ENCODE peak calls at places on chromosomes 6 and 20, in nine cellular contexts. L is K562, T is H1, M is breast epithelium, D is upper lobe of left lung, G is prostate gland, J is GM23338, S is stomach, C is transverse colon. H is an unnamed sample.

GRCh38 chr6:2509746-2510145 is 241.0 kb downstream of the MYLK4 start:
- DNase-seq in L (no peak), T (no peak), M (no peak), D (peak), G (no peak), J (no peak), S (no peak), C (no peak), H (no peak)

GRCh38 chr20:23298155-23298554 is 52.4 kb upstream of the NXT1 start:
- DNase-seq in L (no peak), T (no peak), M (no peak), D (no peak), G (no peak), J (no peak), S (no peak), C (no peak), H (no peak)

GRCh38 chr20:13610205-13610604 is 28.5 kb downstream of the TASP1 start:
- DNase-seq in L (peak), T (no peak), M (no peak), D (no peak), G (no peak), J (peak), S (no peak), C (no peak), H (no peak)

GRCh38 chr20:49821381-49821780 is 8.8 kb downstream of the SLC9A8 start:
- DNase-seq in L (no peak), T (no peak), M (no peak), D (no peak), G (no peak), J (no peak), S (no peak), C (no peak), H (no peak)

GRCh38 chr6:159321267-159321666 is 152.1 kb downstream of the FNDC1 start:
- DNase-seq in L (no peak), T (no peak), M (no peak), D (no peak), G (no peak), J (no peak), S (no peak), C (no peak), H (no peak)

GRCh38 chr6:18226451-18226850 is 37.9 kb downstream of the DEK start:
- DNase-seq in L (no peak), T (no peak), M (peak), D (no peak), G (no peak), J (no peak), S (no peak), C (no peak), H (no peak)

GRCh38 chr6:10759312-10759839 is 11.8 kb downstream of the TMEM14B start:
- DNase-seq in L (peak), T (no peak), M (no peak), D (no peak), G (no peak), J (peak), S (no peak), C (no peak), H (peak)

GRCh38 chr6:111763381-111763780 is 109.9 kb downstream of the FYN start:
- DNase-seq in L (no peak), T (no peak), M (no peak), D (no peak), G (no peak), J (no peak), S (no peak), C (no peak), H (no peak)

GRCh38 chr6:23003671-23004598 is 434.6 kb downstream of the HDGFL1 start:
- DNase-seq in L (no peak), T (no peak), M (peak), D (no peak), G (no peak), J (no peak), S (no peak), C (no peak), H (no peak)

GRCh38 chr6:134628154-134628553 is 310.2 kb upstream of the SGK1 start:
- DNase-seq in L (no peak), T (no peak), M (no peak), D (no peak), G (no peak), J (no peak), S (no peak), C (no peak), H (no peak)

GRCh38 chr6:107578642-107579332 is 88.9 kb downstream of the SOBP start:
- DNase-seq in L (no peak), T (no peak), M (no peak), D (no peak), G (no peak), J (peak), S (no peak), C (no peak), H (no peak)

GRCh38 chr20:11895832-11896484 is 21.7 kb upstream of the BTBD3 start:
- DNase-seq in L (no peak), T (no peak), M (no peak), D (no peak), G (no peak), J (no peak), S (no peak), C (no peak), H (no peak)

GRCh38 chr6:149541139-149541538 is 4.7 kb downstream of the PPIL4 start:
- DNase-seq in L (no peak), T (no peak), M (no peak), D (no peak), G (no peak), J (no peak), S (no peak), C (no peak), H (no peak)

GRCh38 chr6:36349240-36349639 is 12.6 kb upstream of the BNIP5 start:
- DNase-seq in L (no peak), T (no peak), M (no peak), D (no peak), G (peak), J (no peak), S (no peak), C (peak), H (no peak)

GRCh38 chr20:13212750-13213149 is 8.3 kb upstream of the ISM1 start:
- DNase-seq in L (no peak), T (no peak), M (no peak), D (no peak), G (no peak), J (no peak), S (no peak), C (no peak), H (no peak)

GRCh38 chr6:69791065-69791471 is 5.7 kb downstream of the LMBRD1 start:
- DNase-seq in L (no peak), T (no peak), M (no peak), D (no peak), G (no peak), J (peak), S (no peak), C (no peak), H (no peak)

GRCh38 chr20:57663681-57664451 is 43.6 kb upstream of the ZBP1 start:
- DNase-seq in L (no peak), T (no peak), M (no peak), D (peak), G (no peak), J (no peak), S (no peak), C (peak), H (no peak)

GRCh38 chr20:37649635-37650244 is 44.1 kb upstream of the CTNNBL1 start:
- DNase-seq in L (no peak), T (no peak), M (no peak), D (peak), G (no peak), J (no peak), S (no peak), C (no peak), H (no peak)

GRCh38 chr6:106318851-106319250 is 6.7 kb downstream of the ATG5 start:
- DNase-seq in L (no peak), T (no peak), M (no peak), D (no peak), G (no peak), J (no peak), S (no peak), C (no peak), H (no peak)

GRCh38 chr20:59170406-59171349 is 7.1 kb downstream of the ZNF831 start:
- DNase-seq in L (no peak), T (no peak), M (no peak), D (no peak), G (no peak), J (no peak), S (peak), C (peak), H (no peak)

GRCh38 chr6:118509009-118509617 is 39.0 kb upstream of the PLN start:
- DNase-seq in L (peak), T (no peak), M (no peak), D (no peak), G (no peak), J (peak), S (no peak), C (no peak), H (no peak)

GRCh38 chr6:130779658-130780033 is 47.6 kb upstream of the SMLR1 start:
- DNase-seq in L (no peak), T (no peak), M (no peak), D (no peak), G (no peak), J (no peak), S (no peak), C (no peak), H (no peak)

GRCh38 chr6:150252714-150253444 is 110.0 kb downstream of the PPP1R14C start:
- DNase-seq in L (peak), T (no peak), M (no peak), D (no peak), G (no peak), J (no peak), S (no peak), C (no peak), H (no peak)

GRCh38 chr20:22492497-22492896 is 91.9 kb downstream of the FOXA2 start:
- DNase-seq in L (no peak), T (no peak), M (no peak), D (no peak), G (no peak), J (no peak), S (no peak), C (no peak), H (no peak)

GRCh38 chr20:1661542-1662299 is 4.1 kb upstream of the SIRPG start:
- DNase-seq in L (no peak), T (no peak), M (no peak), D (no peak), G (no peak), J (no peak), S (no peak), C (no peak), H (no peak)

GRCh38 chr6:25717856-25718740 is 36.4 kb upstream of the SLC17A4 start:
- DNase-seq in L (peak), T (no peak), M (no peak), D (no peak), G (peak), J (peak), S (no peak), C (no peak), H (peak)

GRCh38 chr6:113600556-113601339 is 256.4 kb upstream of the MARCKS start:
- DNase-seq in L (no peak), T (no peak), M (no peak), D (no peak), G (no peak), J (no peak), S (no peak), C (no peak), H (peak)

GRCh38 chr20:49230021-49230420 is 10.8 kb downstream of the DDX27 start:
- DNase-seq in L (peak), T (no peak), M (no peak), D (peak), G (no peak), J (no peak), S (no peak), C (no peak), H (no peak)

GRCh38 chr6:161091972-161092701 is 100.6 kb downstream of the MAP3K4 start:
- DNase-seq in L (no peak), T (no peak), M (no peak), D (no peak), G (no peak), J (no peak), S (no peak), C (no peak), H (no peak)

GRCh38 chr6:144377586-144377985 is 92.5 kb downstream of the UTRN start:
- DNase-seq in L (no peak), T (no peak), M (no peak), D (no peak), G (no peak), J (no peak), S (no peak), C (no peak), H (no peak)

GRCh38 chr6:166650824-166651223 is 23.8 kb upstream of the RPS6KA2 start:
- DNase-seq in L (no peak), T (no peak), M (no peak), D (no peak), G (no peak), J (no peak), S (no peak), C (no peak), H (no peak)

GRCh38 chr6:166647896-166648295 is 20.8 kb upstream of the RPS6KA2 start:
- DNase-seq in L (no peak), T (no peak), M (no peak), D (no peak), G (no peak), J (no peak), S (no peak), C (no peak), H (no peak)

GRCh38 chr6:166651408-166651807 is 24.4 kb upstream of the RPS6KA2 start:
- DNase-seq in L (no peak), T (no peak), M (no peak), D (no peak), G (no peak), J (no peak), S (no peak), C (no peak), H (no peak)

GRCh38 chr6:166646716-166647115 is 19.7 kb upstream of the RPS6KA2 start:
- DNase-seq in L (no peak), T (no peak), M (no peak), D (no peak), G (no peak), J (no peak), S (no peak), C (no peak), H (no peak)

GRCh38 chr6:166650047-166650446 is 23.0 kb upstream of the RPS6KA2 start:
- DNase-seq in L (no peak), T (no peak), M (no peak), D (no peak), G (no peak), J (no peak), S (no peak), C (no peak), H (no peak)
- TF ChIP-seq CTCF in L (no peak), T (no peak), M (no peak), D (no peak), G (no peak), J (no peak), S (no peak), C (no peak), H (no peak)

DNA sequence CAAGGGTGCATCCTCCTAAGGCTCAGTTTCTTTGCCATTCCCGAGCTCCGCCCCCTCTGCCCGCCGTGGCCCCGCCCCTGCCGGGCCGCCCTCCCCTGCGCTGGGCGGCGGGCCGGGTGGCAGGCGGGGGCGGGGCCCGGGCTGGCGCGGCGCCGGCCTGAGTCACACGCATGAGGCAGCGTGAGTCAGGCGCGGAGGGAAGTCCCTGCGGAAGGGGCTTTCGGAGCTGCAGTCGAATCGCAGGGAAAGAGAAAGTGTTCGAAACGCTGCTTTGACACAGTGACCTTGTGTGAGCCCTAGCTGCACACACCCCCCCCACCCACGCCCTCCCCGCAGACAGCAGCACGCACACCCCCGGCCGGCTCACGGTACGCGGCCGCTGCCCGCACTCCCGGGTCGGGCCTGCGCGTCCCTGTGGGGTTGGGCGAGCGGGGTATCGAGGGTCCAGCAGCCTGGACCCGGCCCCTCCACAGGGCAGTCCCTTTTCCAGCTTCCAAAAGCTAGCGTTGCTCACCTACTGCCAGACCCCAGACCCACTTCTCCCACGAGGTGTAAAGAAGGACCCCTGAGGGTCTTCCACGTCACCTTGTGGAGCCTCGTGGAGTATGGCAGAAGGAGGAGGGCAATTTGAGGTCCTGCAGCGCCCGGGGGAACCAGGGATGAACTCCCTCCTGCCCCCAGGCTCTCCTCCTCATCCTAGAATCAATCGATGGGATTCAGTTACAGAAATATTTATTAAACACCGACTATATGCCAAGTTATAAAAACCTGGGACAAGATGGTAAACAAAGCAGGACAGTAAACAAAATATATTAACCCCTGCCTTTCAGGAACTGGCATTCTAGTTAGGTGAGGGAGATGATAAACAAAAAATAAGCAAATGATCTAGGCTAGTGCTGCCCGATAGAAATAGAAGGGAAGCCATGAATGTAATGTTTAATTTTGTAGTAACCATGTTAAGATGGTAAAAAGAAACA is 12.4 kb upstream of the HMGA1 start:
- DNase-seq in L (peak), T (no peak), M (peak), D (peak), G (peak), J (peak), S (peak), C (peak), H (peak)
- TF ChIP-seq POLR2AphosphoS5 in L (peak), T (peak), M (peak), D (peak), G (peak), J (peak), S (peak), C (peak), H (peak)

GRCh38 chr20:63693079-63693974 is 3.1 kb upstream of the TNFRSF6B start:
- DNase-seq in L (no peak), T (no peak), M (no peak), D (no peak), G (no peak), J (no peak), S (no peak), C (no peak), H (no peak)

GRCh38 chr20:63690898-63691710 is 5.3 kb upstream of the TNFRSF6B start:
- DNase-seq in L (no peak), T (no peak), M (no peak), D (peak), G (no peak), J (no peak), S (no peak), C (no peak), H (no peak)

GRCh38 chr20:63691711-63692435 is 4.6 kb upstream of the TNFRSF6B start:
- DNase-seq in L (no peak), T (no peak), M (no peak), D (peak), G (no peak), J (no peak), S (no peak), C (no peak), H (no peak)

GRCh38 chr20:63693975-63694595 is 2.4 kb upstream of the TNFRSF6B start:
- DNase-seq in L (no peak), T (no peak), M (no peak), D (peak), G (no peak), J (no peak), S (no peak), C (no peak), H (no peak)

GRCh38 chr20:63692436-63693078 is 3.9 kb upstream of the TNFRSF6B start:
- DNase-seq in L (no peak), T (no peak), M (no peak), D (peak), G (no peak), J (no peak), S (no peak), C (no peak), H (no peak)
- TF ChIP-seq CTCF in L (no peak), T (no peak), M (no peak), D (no peak), G (no peak), J (no peak), S (no peak), C (no peak), H (no peak)

GRCh38 chr6:97913721-97914120 is 630.7 kb upstream of the MMS22L start:
- DNase-seq in L (no peak), T (no peak), M (no peak), D (no peak), G (no peak), J (no peak), S (no peak), C (no peak), H (no peak)

GRCh38 chr6:97919046-97919445 is 636.0 kb upstream of the MMS22L start:
- DNase-seq in L (no peak), T (no peak), M (no peak), D (no peak), G (no peak), J (no peak), S (no peak), C (no peak), H (no peak)

GRCh38 chr6:97919631-97920030 is 636.6 kb upstream of the MMS22L start:
- DNase-seq in L (no peak), T (no peak), M (no peak), D (no peak), G (no peak), J (no peak), S (no peak), C (no peak), H (no peak)

GRCh38 chr6:97917369-97917768 is 634.4 kb upstream of the MMS22L start:
- DNase-seq in L (no peak), T (no peak), M (no peak), D (no peak), G (no peak), J (peak), S (no peak), C (no peak), H (no peak)

DNA sequence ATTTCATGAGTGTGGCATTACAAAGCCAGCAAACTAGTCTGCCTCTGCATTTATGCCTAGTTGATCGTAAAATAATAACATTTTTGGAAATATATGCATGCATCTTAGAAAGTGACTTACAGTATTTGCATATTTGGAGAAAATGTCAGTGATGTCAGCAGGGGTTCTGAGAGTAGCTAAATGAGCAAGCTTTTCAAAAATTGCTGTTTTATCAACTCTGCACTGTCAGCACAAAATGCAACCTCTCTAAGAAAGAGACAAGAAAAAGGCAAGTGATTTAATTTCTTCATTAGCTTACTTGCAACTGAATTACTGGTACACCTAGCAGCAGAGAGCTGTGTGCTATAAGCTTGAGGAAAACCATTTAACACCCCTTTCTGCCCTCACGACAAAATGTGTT is 632.5 kb upstream of the MMS22L start:
- DNase-seq in L (no peak), T (no peak), M (no peak), D (no peak), G (no peak), J (no peak), S (no peak), C (no peak), H (no peak)
- TF ChIP-seq POLR2AphosphoS5 in L (no peak), T (no peak), M (no peak), D (no peak), G (no peak), J (no peak), S (no peak), C (no peak), H (no peak)

DNA sequence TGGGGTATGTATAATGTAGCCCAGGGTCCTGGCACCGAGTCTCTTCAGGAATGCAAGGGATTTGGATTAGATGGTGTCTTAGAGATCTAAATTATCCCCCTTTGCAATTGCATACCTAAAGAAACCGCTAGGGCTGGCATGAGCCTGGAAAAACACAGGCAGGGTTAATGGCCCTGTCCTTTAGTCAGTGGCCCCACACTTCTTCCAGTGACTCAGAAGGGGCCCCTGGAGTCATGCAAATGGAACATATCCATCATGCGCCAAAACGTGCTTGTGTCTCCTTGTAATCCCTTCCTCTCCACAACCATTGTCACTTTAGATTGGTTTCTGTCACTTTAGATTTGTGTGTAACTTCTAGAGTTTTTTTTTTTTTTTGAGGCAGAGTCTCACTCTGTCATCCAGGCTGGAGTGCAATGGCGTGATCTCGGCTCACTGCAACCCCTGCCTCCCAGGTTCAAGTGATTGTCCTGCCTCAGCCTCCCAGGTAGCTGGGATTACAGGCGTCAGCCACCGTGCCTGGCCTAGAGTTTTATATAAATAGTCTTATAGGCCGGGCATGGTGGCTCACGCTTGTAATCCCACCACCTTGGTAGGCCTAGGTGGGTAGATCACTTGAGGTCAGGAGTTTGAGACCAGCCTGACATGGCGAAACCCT is 8.7 kb upstream of the MYBL2 start:
- DNase-seq in L (no peak), T (no peak), M (no peak), D (no peak), G (no peak), J (peak), S (no peak), C (no peak), H (no peak)
- TF ChIP-seq CTCF in L (peak), T (no peak), M (no peak), D (no peak), G (no peak), J (peak), S (no peak), C (no peak), H (no peak)

H was measured in HL-60.